ENCODE peak calls at places on chromosome 3, in four cellular contexts. One of them, this sample, is unnamed.

GRCh38 chr3:64460877-64461276 is 226.9 kb downstream of the ADAMTS9 start:
- DNase-seq in K562: no peak
- DNase-seq in heart right ventricle: no peak
- DNase-seq in A549: no peak
- DNase-seq in this sample: no peak

GRCh38 chr3:48422272-48422671 is 7.6 kb downstream of the PLXNB1 start:
- DNase-seq in K562: no peak
- DNase-seq in heart right ventricle: no peak
- DNase-seq in A549: no peak
- DNase-seq in this sample: no peak

GRCh38 chr3:127543441-127543840 is 47.1 kb downstream of the TPRA1 start:
- DNase-seq in K562: no peak
- DNase-seq in heart right ventricle: no peak
- DNase-seq in A549: no peak
- DNase-seq in this sample: no peak

GRCh38 chr3:59313365-59313764 is 263.5 kb upstream of the CFAP20DC start:
- DNase-seq in K562: peak
- DNase-seq in heart right ventricle: peak
- DNase-seq in A549: peak
- DNase-seq in this sample: no peak

GRCh38 chr3:85652322-85652721 is 693.5 kb downstream of the CADM2 start:
- DNase-seq in K562: no peak
- DNase-seq in heart right ventricle: no peak
- DNase-seq in A549: no peak
- DNase-seq in this sample: no peak

GRCh38 chr3:120597445-120598049 is 1.4 kb downstream of the NDUFB4 start:
- DNase-seq in K562: no peak
- DNase-seq in heart right ventricle: no peak
- DNase-seq in A549: no peak
- DNase-seq in this sample: no peak

GRCh38 chr3:73535935-73536334 is 88.8 kb downstream of the PDZRN3 start:
- DNase-seq in K562: no peak
- DNase-seq in heart right ventricle: no peak
- DNase-seq in A549: no peak
- DNase-seq in this sample: no peak

GRCh38 chr3:107740992-107741896 is 218.5 kb downstream of the BBX start:
- DNase-seq in K562: no peak
- DNase-seq in heart right ventricle: no peak
- DNase-seq in A549: peak
- DNase-seq in this sample: no peak

GRCh38 chr3:175716451-175716850 is 857.3 kb downstream of the NAALADL2 start:
- DNase-seq in K562: no peak
- DNase-seq in heart right ventricle: no peak
- DNase-seq in A549: no peak
- DNase-seq in this sample: no peak

GRCh38 chr3:63067999-63068645 is 192.9 kb upstream of the CADPS start:
- DNase-seq in K562: peak
- DNase-seq in heart right ventricle: peak
- DNase-seq in A549: peak
- DNase-seq in this sample: no peak

GRCh38 chr3:129305592-129306091 is 27.0 kb downstream of the HMCES start:
- DNase-seq in K562: peak
- DNase-seq in heart right ventricle: peak
- DNase-seq in A549: no peak
- DNase-seq in this sample: peak

GRCh38 chr3:194407423-194407822 is 8.4 kb upstream of the GP5 start:
- DNase-seq in K562: no peak
- DNase-seq in heart right ventricle: no peak
- DNase-seq in A549: no peak
- DNase-seq in this sample: no peak

GRCh38 chr3:196501316-196502064 is 2.1 kb downstream of the RNF168 start:
- DNase-seq in K562: no peak
- DNase-seq in heart right ventricle: no peak
- DNase-seq in A549: no peak
- DNase-seq in this sample: no peak

GRCh38 chr3:114903213-114903612 is 243.9 kb downstream of the ZBTB20 start:
- DNase-seq in K562: no peak
- DNase-seq in heart right ventricle: no peak
- DNase-seq in A549: no peak
- DNase-seq in this sample: no peak

GRCh38 chr3:114902691-114903101 is 244.4 kb downstream of the ZBTB20 start:
- DNase-seq in K562: no peak
- DNase-seq in heart right ventricle: no peak
- DNase-seq in A549: peak
- DNase-seq in this sample: no peak

GRCh38 chr3:114899186-114899931 is 247.7 kb downstream of the ZBTB20 start:
- DNase-seq in K562: no peak
- DNase-seq in heart right ventricle: no peak
- DNase-seq in A549: peak
- DNase-seq in this sample: peak

GRCh38 chr3:114904633-114905032 is 242.5 kb downstream of the ZBTB20 start:
- DNase-seq in K562: no peak
- DNase-seq in heart right ventricle: no peak
- DNase-seq in A549: no peak
- DNase-seq in this sample: no peak

DNA sequence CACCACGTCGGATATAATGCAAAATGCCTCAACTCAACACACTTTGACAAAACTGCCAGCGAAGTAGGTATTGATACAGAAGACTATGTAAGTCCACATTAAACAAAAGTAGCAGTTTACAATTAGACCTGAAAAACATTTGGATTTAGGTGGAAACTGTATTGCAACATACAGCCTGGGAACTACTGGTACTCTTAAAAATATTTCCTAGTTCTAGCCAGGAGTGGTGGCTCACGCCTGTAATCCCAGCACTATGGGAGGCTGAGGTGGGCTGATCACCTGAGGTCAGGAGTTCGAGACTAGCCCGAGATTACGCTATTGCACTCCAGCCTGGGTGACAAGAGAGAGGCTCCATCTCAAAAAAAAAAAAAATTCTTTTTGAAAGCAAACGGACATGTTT is 246.2 kb downstream of the ZBTB20 start:
- DNase-seq in K562: no peak
- DNase-seq in heart right ventricle: no peak
- DNase-seq in A549: no peak
- DNase-seq in this sample: no peak
- H3K4me3 ChIP-seq in K562: no peak
- H3K4me3 ChIP-seq in heart right ventricle: peak
- H3K4me3 ChIP-seq in A549: peak
- H3K4me3 ChIP-seq in this sample: peak

GRCh38 chr3:13013151-13013561 is 60.1 kb downstream of the IQSEC1 start:
- DNase-seq in K562: peak
- DNase-seq in heart right ventricle: no peak
- DNase-seq in A549: no peak
- DNase-seq in this sample: no peak
- H3K27ac ChIP-seq in K562: no peak
- H3K27ac ChIP-seq in heart right ventricle: no peak
- H3K27ac ChIP-seq in A549: no peak
- H3K27ac ChIP-seq in this sample: no peak

GRCh38 chr3:143329567-143330164 is 210.1 kb downstream of the CHST2 start:
- DNase-seq in K562: no peak
- DNase-seq in heart right ventricle: peak
- DNase-seq in A549: no peak
- DNase-seq in this sample: no peak
- H3K4me3 ChIP-seq in K562: no peak
- H3K4me3 ChIP-seq in heart right ventricle: no peak
- H3K4me3 ChIP-seq in A549: no peak
- H3K4me3 ChIP-seq in this sample: no peak

DNA sequence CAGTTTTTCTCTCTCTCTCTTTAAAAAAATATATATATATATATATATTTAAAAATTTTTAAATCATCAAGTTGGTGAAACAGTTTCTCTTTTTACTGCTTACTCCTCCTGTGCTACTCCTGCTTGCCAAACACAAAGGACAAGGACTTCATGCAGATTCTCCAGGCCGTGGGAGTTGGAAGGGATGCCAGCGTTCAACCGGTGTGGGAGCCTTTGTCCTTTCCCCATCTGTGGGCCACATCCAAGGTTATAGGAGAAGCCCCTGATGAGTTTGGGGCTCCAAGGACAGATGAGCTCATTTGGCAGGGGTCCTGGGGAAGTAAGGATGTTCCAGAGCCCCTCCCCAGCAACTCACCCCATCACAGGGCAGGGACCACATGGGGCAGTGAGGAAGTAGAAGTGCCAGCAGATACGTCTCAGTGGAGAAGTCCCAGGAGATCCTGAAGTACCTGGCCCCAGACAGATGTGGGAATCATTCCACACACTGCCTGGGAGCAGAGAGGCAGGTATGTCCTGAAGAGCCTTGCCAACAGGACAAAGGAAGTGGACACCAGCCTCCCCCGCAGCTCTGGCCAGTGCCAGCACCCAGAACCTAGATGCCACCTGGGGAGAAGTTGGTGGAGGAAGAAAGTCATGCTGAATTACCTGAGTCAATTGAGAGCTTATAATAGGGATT is 36.6 kb downstream of the CCK start:
- DNase-seq in K562: no peak
- DNase-seq in heart right ventricle: no peak
- DNase-seq in A549: no peak
- DNase-seq in this sample: no peak
- H3K27ac ChIP-seq in K562: no peak
- H3K27ac ChIP-seq in heart right ventricle: no peak
- H3K27ac ChIP-seq in A549: no peak
- H3K27ac ChIP-seq in this sample: no peak

DNA sequence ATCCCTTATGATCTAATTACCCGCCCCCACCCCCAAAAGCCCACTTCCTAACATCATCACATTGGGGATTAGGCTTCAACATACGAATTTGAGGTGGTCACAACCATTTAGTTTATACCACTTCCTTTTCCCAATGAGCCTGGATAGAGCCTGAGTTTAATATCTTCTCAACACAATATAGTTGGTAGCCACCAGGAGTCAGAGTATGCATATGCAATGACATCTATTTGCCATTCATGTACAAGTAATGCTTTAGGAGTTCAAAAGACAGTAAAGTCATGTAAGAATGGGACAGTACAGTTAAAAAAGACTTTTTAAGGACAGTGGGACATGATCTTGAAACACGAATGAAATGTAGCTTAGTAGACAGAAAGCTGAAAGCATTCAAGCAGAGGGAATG is 172.4 kb downstream of the DCLK3 start:
- DNase-seq in K562: no peak
- DNase-seq in heart right ventricle: no peak
- DNase-seq in A549: peak
- DNase-seq in this sample: no peak
- H3K4me3 ChIP-seq in K562: no peak
- H3K4me3 ChIP-seq in heart right ventricle: no peak
- H3K4me3 ChIP-seq in A549: no peak
- H3K4me3 ChIP-seq in this sample: no peak

GRCh38 chr3:61687206-61687605 is 125.8 kb downstream of the PTPRG start:
- DNase-seq in K562: no peak
- DNase-seq in heart right ventricle: no peak
- DNase-seq in A549: no peak
- DNase-seq in this sample: no peak
- H3K27ac ChIP-seq in K562: no peak
- H3K27ac ChIP-seq in heart right ventricle: no peak
- H3K27ac ChIP-seq in A549: no peak
- H3K27ac ChIP-seq in this sample: no peak

DNA sequence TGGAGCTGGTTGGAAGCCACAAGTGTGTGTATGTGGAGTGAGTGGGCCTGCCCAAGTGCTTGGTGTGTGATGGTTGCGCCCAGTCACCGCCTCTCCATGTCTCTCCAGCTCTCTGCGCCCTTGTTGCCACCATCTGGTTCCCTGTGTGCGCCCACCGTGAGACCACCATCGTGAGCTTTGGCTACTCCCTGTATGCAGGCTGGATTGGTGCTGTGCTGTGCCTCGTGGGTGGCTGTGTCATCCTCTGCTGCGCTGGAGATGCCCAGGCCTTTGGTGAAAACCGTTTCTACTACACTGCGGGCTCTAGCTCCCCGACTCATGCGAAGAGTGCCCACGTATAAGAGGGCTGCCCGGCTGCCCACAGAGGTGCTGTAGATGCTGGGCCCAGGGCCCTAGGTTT is 13.7 kb downstream of the CLDN11 start:
- DNase-seq in K562: no peak
- DNase-seq in heart right ventricle: no peak
- DNase-seq in A549: no peak
- DNase-seq in this sample: no peak
- H3K4me3 ChIP-seq in K562: no peak
- H3K4me3 ChIP-seq in heart right ventricle: no peak
- H3K4me3 ChIP-seq in A549: no peak
- H3K4me3 ChIP-seq in this sample: no peak

DNA sequence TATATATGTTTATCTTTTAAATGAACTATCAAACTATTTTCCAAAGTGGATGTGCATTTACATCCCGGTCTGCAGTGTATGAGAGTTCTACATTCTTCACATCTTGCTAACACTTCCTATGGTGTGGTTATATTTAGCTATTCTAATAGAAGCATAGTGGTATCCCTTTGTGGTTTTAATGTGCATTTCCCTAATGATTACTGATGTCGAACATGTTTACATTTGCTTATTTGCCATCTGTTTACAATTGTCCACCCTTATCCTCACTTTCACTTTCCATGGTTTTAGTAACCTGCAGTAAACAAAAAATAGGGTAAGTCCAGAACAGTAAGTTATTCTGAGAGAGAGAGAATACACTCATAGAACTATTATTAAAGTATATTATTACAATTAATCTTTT is 360.5 kb upstream of the NAALADL2 start:
- DNase-seq in K562: no peak
- DNase-seq in heart right ventricle: no peak
- DNase-seq in A549: no peak
- DNase-seq in this sample: no peak
- H3K27ac ChIP-seq in K562: no peak
- H3K27ac ChIP-seq in heart right ventricle: no peak
- H3K27ac ChIP-seq in A549: no peak
- H3K27ac ChIP-seq in this sample: no peak

GRCh38 chr3:154926721-154927120 is 153.4 kb upstream of the MME start:
- DNase-seq in K562: no peak
- DNase-seq in heart right ventricle: no peak
- DNase-seq in A549: no peak
- DNase-seq in this sample: no peak
- H3K4me3 ChIP-seq in K562: no peak
- H3K4me3 ChIP-seq in heart right ventricle: no peak
- H3K4me3 ChIP-seq in A549: no peak
- H3K4me3 ChIP-seq in this sample: no peak

DNA sequence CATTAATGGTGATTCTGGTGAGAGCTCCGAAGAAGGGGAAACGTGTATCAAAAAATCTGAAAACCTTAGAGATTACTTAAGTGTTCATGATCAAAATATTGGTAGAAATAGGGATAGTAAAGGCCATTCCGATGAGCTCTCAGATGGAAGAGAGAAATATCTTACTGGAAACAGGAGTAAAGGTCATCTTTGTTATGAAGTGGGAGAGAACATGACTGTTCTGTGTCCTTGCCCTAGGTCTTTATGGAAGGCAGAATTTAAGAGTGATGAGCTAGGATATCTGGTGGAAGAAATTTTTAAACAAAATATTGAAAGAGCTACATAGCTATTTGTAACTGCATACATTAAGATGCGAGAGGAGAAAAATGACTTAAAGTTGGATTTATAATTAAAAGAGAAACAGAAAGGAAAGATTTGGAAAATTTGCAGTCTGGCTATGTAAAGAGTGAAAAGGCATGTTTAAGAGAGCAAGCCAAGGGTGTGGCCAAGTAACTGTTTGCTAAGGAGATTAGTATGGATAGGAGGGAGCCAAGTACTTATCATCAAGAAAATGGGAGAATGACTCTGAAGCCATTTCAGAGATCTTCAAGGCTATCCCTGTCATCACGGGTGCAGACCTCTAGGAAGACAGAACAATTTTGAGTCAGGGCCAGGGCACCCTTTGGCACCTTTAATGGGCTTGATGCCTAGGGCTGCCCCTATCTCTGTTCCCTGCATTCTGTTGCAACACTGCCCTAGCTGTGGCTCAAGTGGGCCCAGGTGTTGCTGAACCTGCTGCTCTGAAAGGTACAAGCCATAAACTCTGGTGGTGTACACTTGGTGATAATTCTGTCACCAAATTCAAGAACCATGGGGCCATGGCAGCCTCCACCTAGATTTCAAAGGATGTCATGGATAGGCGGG is 27.3 kb downstream of the SLMAP start:
- DNase-seq in K562: peak
- DNase-seq in heart right ventricle: peak
- DNase-seq in A549: peak
- DNase-seq in this sample: no peak
- H3K27ac ChIP-seq in K562: peak
- H3K27ac ChIP-seq in heart right ventricle: no peak
- H3K27ac ChIP-seq in A549: no peak
- H3K27ac ChIP-seq in this sample: no peak

This sample was measured in gastrocnemius medialis.